ENCODE peak calls at places on chromosomes 4 and X, in six cellular contexts. V, P, Q, W, Y and C are unnamed samples.

GRCh38 chr4:42995343-42995944 is 102.9 kb downstream of the GRXCR1 start:
- DNase-seq in P (no peak), V (no peak), W (no peak), Y (no peak), Q (no peak), C (no peak)

GRCh38 chr4:76802546-76803021 is 95.4 kb downstream of the SOWAHB start:
- DNase-seq in Y (no peak), Q (no peak), V (no peak), P (no peak), W (no peak), C (no peak)

GRCh38 chrX:77431227-77431626 is 16.0 kb upstream of the FGF16 start:
- DNase-seq in P (no peak), V (no peak), Q (no peak), Y (no peak), W (peak), C (peak)

GRCh38 chr4:165288639-165289428 is 38.6 kb upstream of the MSMO1 start:
- DNase-seq in Q (no peak), V (no peak), P (no peak), W (no peak), Y (no peak), C (no peak)

GRCh38 chrX:85865324-85865723 is 182.0 kb downstream of the CHM start:
- DNase-seq in W (no peak), Y (no peak), P (no peak), V (no peak), Q (no peak), C (no peak)

GRCh38 chrX:47191331-47191730 is 2.3 kb upstream of the UBA1 start:
- DNase-seq in V (no peak), Q (peak), Y (no peak), P (no peak), W (no peak), C (no peak)

GRCh38 chr4:40196724-40197281 is at the start of gene RHOH:
- DNase-seq in Q (no peak), W (no peak), P (no peak), V (no peak), Y (no peak), C (no peak)

GRCh38 chr4:142379277-142380051 is 466.6 kb downstream of the INPP4B start:
- DNase-seq in V (no peak), W (no peak), Y (no peak), Q (peak), P (no peak), C (no peak)

GRCh38 chrX:17376381-17377046 is 1.5 kb downstream of the NHS start:
- DNase-seq in Q (no peak), W (peak), Y (no peak), P (peak), V (no peak), C (no peak)

GRCh38 chr4:95513022-95513421 is 35.8 kb downstream of the UNC5C start:
- DNase-seq in W (no peak), Y (no peak), V (no peak), P (no peak), Q (no peak), C (no peak)

GRCh38 chrX:9302400-9302799 is 162.5 kb upstream of the TBL1X start:
- DNase-seq in W (no peak), Q (no peak), Y (no peak), V (no peak), P (no peak), C (no peak)

GRCh38 chrX:129445436-129445835 is 77.9 kb downstream of the SMARCA1 start:
- DNase-seq in Y (no peak), P (no peak), Q (no peak), W (no peak), V (no peak), C (no peak)

GRCh38 chrX:129452523-129452922 is 70.8 kb downstream of the SMARCA1 start:
- DNase-seq in P (no peak), Q (no peak), W (no peak), Y (no peak), V (no peak), C (no peak)

GRCh38 chrX:129450123-129450522 is 73.2 kb downstream of the SMARCA1 start:
- DNase-seq in Q (no peak), Y (no peak), W (no peak), V (no peak), P (no peak), C (no peak)

GRCh38 chrX:129449141-129449540 is 74.1 kb downstream of the SMARCA1 start:
- DNase-seq in W (no peak), Y (no peak), P (no peak), V (no peak), Q (no peak), C (no peak)
- TF ChIP-seq CTCF in W (no peak), Y (no peak), P (no peak), V (no peak), Q (no peak), C (no peak)

DNA sequence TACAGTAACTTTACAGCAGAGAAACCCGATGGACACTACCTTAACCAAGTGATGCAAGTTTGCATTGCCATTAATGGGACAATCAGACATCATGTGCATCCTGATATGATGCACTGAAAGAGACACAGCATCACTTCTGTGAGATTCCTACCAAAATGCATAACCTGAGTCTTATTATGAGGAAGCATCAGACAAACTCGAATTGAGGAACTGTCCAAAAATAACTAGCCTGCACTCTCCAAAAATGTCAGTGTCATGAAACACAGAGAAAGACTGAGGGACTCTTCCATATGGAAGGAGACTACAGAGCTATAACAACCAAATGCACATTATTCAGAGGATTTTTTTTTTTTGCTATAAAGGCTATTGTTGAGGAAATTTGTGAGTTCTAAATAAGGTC is 66.6 kb upstream of the IQSEC2 start:
- DNase-seq in Y (no peak), Q (no peak), V (no peak), P (no peak), W (no peak), C (no peak)
- TF ChIP-seq CTCF in Y (no peak), Q (no peak), V (no peak), P (no peak), W (no peak), C (no peak)

GRCh38 chrX:12891167-12891566 is 15.3 kb upstream of the TLR8 start:
- DNase-seq in V (no peak), Q (no peak), Y (no peak), P (no peak), W (no peak), C (no peak)

GRCh38 chrX:12896935-12897334 is 9.5 kb upstream of the TLR8 start:
- DNase-seq in Y (no peak), V (no peak), W (no peak), P (no peak), Q (no peak), C (no peak)

GRCh38 chrX:12895856-12896255 is 10.6 kb upstream of the TLR8 start:
- DNase-seq in P (no peak), Y (no peak), V (no peak), W (no peak), Q (no peak), C (no peak)

GRCh38 chrX:12891915-12892506 is 14.4 kb upstream of the TLR8 start:
- DNase-seq in W (no peak), P (no peak), V (no peak), Y (no peak), Q (no peak), C (no peak)

DNA sequence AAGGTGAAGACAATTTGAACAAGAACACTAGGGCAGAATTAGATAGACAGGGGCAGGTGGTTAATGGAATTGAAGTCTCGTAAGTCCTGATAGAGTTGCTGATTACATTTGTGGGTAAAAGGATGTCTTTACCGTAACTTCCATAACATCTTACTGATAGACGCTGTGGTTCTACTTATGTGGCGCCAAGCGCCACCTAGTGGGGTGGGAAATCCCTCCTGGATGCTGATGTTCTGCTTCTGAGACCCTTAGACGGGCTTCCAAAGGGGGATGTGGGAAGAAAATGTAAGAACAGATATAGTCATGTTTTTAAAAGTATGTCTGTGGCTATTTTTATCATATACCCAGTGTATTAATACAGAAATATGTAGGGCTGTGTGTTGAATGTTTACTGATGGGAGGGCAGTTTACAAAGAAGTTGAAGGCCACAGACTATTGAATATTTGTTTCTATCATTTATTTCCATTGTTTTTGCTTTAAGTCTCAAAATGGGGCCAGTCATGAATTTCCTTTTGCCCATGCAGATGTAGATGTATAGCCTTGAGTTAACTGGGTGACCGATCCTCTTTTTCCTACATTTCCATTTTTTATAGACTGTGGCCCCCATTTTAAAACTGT is 12.2 kb upstream of the TLR8 start:
- DNase-seq in W (peak), Q (no peak), P (peak), V (no peak), Y (no peak), C (no peak)
- TF ChIP-seq CTCF in W (peak), Q (peak), P (peak), V (peak), Y (no peak), C (peak)

GRCh38 chr4:18180892-18181291 is 159.3 kb upstream of the LCORL start:
- DNase-seq in P (no peak), W (no peak), Y (no peak), V (no peak), Q (no peak), C (no peak)
- TF ChIP-seq CTCF in P (no peak), W (no peak), Y (no peak), V (no peak), Q (no peak), C (no peak)

DNA sequence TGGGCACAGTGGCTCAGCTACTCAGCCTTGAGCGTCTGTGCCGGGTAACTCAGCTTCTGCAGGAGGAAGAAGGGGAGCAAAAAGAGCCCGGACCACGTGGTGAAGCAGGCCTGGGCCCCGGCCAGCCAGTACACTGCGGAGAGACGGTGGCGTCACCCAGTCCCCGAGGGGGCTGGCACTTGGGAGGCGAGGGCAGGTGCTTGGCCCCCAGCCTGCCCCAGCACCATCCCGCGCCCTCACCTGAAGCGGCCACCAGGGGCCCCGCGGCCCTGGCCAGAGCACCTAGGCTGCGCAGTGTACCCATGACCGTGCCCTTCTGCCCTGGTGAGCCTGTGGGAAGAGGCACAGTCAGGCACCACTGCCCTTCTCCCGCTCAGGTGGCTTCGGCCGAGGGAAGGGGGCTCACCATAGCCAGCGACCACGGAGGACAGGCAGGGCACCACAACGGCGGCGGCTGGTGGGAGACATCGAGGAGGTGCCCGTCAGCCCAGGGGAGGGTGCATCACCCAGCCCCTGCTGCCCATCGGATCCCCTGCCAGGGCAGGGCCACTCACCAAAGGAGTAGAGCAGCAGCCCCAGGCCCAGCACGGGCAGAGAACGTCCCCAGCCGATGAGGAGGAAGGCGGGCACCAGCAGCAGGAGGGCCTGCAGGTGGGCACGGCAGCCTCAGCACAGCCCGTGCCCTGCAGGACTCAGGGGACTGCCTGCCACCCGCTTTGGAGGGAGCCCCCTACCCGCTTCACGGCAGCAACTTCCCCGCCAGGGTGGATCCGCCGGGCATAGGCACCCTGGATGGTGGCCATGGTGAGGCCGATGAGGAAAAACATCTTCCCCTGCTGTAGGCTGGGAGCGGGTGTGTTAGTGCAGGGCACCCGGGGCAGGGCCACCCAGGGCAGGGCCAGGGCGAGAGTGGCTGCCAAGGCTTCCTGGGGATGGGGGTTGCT is 32.1 kb downstream of the NOP14 start:
- DNase-seq in P (peak), Q (peak), Y (no peak), V (no peak), W (no peak), C (no peak)
- TF ChIP-seq CTCF in P (no peak), Q (peak), Y (no peak), V (no peak), W (no peak), C (no peak)

GRCh38 chrX:130268500-130269170 is at the start of gene ZNF280C:
- DNase-seq in V (peak), Q (peak), P (peak), W (peak), Y (peak), C (peak)

GRCh38 chrX:130261494-130261893 is 7.2 kb downstream of the ZNF280C start:
- DNase-seq in W (no peak), Y (no peak), P (no peak), V (no peak), Q (no peak), C (no peak)

GRCh38 chrX:130264573-130264972 is 4.1 kb downstream of the ZNF280C start:
- DNase-seq in Q (no peak), W (no peak), V (no peak), P (no peak), Y (no peak), C (no peak)

GRCh38 chrX:130260316-130260715 is 8.4 kb downstream of the ZNF280C start:
- DNase-seq in P (no peak), Y (no peak), V (no peak), W (no peak), Q (no peak), C (no peak)

GRCh38 chrX:130263016-130263415 is 5.7 kb downstream of the ZNF280C start:
- DNase-seq in Y (no peak), Q (no peak), W (no peak), P (no peak), V (no peak), C (no peak)
- TF ChIP-seq CTCF in Y (no peak), Q (no peak), W (no peak), P (no peak), V (no peak), C (no peak)

DNA sequence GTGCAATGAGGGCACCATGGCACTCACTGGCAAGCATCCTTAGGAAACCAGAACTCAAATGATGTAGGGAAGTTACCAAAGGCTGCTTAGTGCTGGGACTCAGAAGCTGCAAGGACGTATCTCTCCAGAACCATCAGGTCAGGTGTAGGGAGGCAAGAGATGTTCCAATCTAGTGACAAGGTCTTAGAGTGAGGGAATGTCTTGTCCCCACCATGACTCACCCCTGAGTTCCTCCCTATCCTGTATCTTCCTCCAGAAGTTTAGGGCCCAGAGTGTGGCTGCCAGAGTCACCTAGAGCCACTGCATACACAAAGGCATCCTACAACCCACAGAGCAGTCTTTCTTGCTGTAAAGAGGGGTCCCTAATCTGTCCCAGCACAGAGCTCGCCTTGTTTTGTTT is 14.1 kb upstream of the IRAK1 start:
- DNase-seq in W (no peak), Q (no peak), P (no peak), V (no peak), Y (no peak), C (no peak)
- TF ChIP-seq CTCF in W (no peak), Q (no peak), P (no peak), V (no peak), Y (no peak), C (no peak)